ENCODE peak calls at places on chromosomes 1 and 21, in six cellular contexts. One of them, this sample, is unnamed.

GRCh38 chr1:183163311-183163710 is 22.8 kb upstream of the LAMC2 start:
- DNase-seq in A549: peak; percentile 84
- DNase-seq in heart left ventricle: no peak
- DNase-seq in lung: no peak
- DNase-seq in GM23248: peak; percentile 87
- DNase-seq in cardiac muscle cell: peak; percentile 16
- DNase-seq in this sample: no peak

GRCh38 chr1:203915811-203916210 is 54.4 kb downstream of the SNRPE start:
- DNase-seq in A549: peak; percentile 58
- DNase-seq in GM23248: peak; percentile 74
- DNase-seq in heart left ventricle: no peak
- DNase-seq in cardiac muscle cell: no peak
- DNase-seq in lung: no peak
- DNase-seq in this sample: no peak

GRCh38 chr21:43322805-43323204 is 104.1 kb downstream of the SIK1 start:
- DNase-seq in cardiac muscle cell: no peak
- DNase-seq in lung: no peak
- DNase-seq in heart left ventricle: no peak
- DNase-seq in GM23248: peak; percentile 33
- DNase-seq in A549: no peak
- DNase-seq in this sample: no peak

GRCh38 chr1:44559361-44559760 is 114.9 kb downstream of the TMEM53 start:
- DNase-seq in heart left ventricle: no peak
- DNase-seq in cardiac muscle cell: no peak
- DNase-seq in lung: no peak
- DNase-seq in GM23248: no peak
- DNase-seq in A549: no peak
- DNase-seq in this sample: no peak

GRCh38 chr1:6322161-6322560 is 61.3 kb upstream of the GPR153 start:
- DNase-seq in lung: no peak
- DNase-seq in GM23248: no peak
- DNase-seq in A549: no peak
- DNase-seq in cardiac muscle cell: no peak
- DNase-seq in heart left ventricle: no peak
- DNase-seq in this sample: no peak

GRCh38 chr1:42756956-42757891 is 9.6 kb downstream of the P3H1 start:
- DNase-seq in A549: peak; percentile 70
- DNase-seq in cardiac muscle cell: peak; percentile 70
- DNase-seq in heart left ventricle: no peak
- DNase-seq in GM23248: peak; percentile 81
- DNase-seq in lung: no peak
- DNase-seq in this sample: peak; percentile 21

GRCh38 chr1:246294263-246294662 is 212.8 kb downstream of the SMYD3 start:
- DNase-seq in GM23248: no peak
- DNase-seq in lung: no peak
- DNase-seq in A549: no peak
- DNase-seq in heart left ventricle: no peak
- DNase-seq in cardiac muscle cell: no peak
- DNase-seq in this sample: no peak

GRCh38 chr1:54973205-54973921 is 7.1 kb upstream of the TMEM61 start:
- DNase-seq in heart left ventricle: peak; percentile 73
- DNase-seq in A549: peak; percentile 24
- DNase-seq in lung: no peak
- DNase-seq in cardiac muscle cell: peak; percentile 64
- DNase-seq in GM23248: peak; percentile 71
- DNase-seq in this sample: peak; percentile 45

GRCh38 chr1:247204177-247204647 is 32.4 kb upstream of the ZNF124 start:
- DNase-seq in cardiac muscle cell: peak; percentile 13
- DNase-seq in GM23248: no peak
- DNase-seq in heart left ventricle: no peak
- DNase-seq in lung: no peak
- DNase-seq in A549: no peak
- DNase-seq in this sample: no peak

GRCh38 chr1:228264100-228264816 is 56.4 kb downstream of the OBSCN start:
- DNase-seq in heart left ventricle: no peak
- DNase-seq in GM23248: no peak
- DNase-seq in cardiac muscle cell: no peak
- DNase-seq in lung: peak; percentile 25
- DNase-seq in A549: no peak
- DNase-seq in this sample: no peak

GRCh38 chr1:54390655-54391054 is 15.5 kb downstream of the SSBP3 start:
- DNase-seq in A549: no peak
- DNase-seq in lung: no peak
- DNase-seq in cardiac muscle cell: no peak
- DNase-seq in heart left ventricle: no peak
- DNase-seq in GM23248: peak; percentile 43
- DNase-seq in this sample: no peak

GRCh38 chr1:50213505-50213904 is 104.8 kb downstream of the ELAVL4 start:
- DNase-seq in cardiac muscle cell: no peak
- DNase-seq in heart left ventricle: no peak
- DNase-seq in A549: no peak
- DNase-seq in GM23248: no peak
- DNase-seq in lung: no peak
- DNase-seq in this sample: no peak

GRCh38 chr1:20964540-20965484 is 177.7 kb upstream of the HP1BP3 start:
- DNase-seq in GM23248: no peak
- DNase-seq in heart left ventricle: no peak
- DNase-seq in A549: no peak
- DNase-seq in lung: no peak
- DNase-seq in cardiac muscle cell: no peak
- DNase-seq in this sample: no peak

GRCh38 chr1:240212552-240212951 is 120.9 kb downstream of the FMN2 start:
- DNase-seq in A549: no peak
- DNase-seq in GM23248: no peak
- DNase-seq in cardiac muscle cell: no peak
- DNase-seq in lung: no peak
- DNase-seq in heart left ventricle: no peak
- DNase-seq in this sample: no peak

GRCh38 chr1:246765521-246765920 is 41.3 kb downstream of the SCCPDH start:
- DNase-seq in GM23248: no peak
- DNase-seq in cardiac muscle cell: no peak
- DNase-seq in lung: no peak
- DNase-seq in A549: no peak
- DNase-seq in heart left ventricle: no peak
- DNase-seq in this sample: no peak

GRCh38 chr1:197808843-197809242 is 33.6 kb upstream of the DENND1B start:
- DNase-seq in GM23248: no peak
- DNase-seq in A549: no peak
- DNase-seq in heart left ventricle: no peak
- DNase-seq in lung: no peak
- DNase-seq in cardiac muscle cell: no peak
- DNase-seq in this sample: no peak

GRCh38 chr21:27817061-27817460 is 850.2 kb upstream of the ADAMTS5 start:
- DNase-seq in lung: no peak
- DNase-seq in A549: no peak
- DNase-seq in heart left ventricle: no peak
- DNase-seq in GM23248: no peak
- DNase-seq in cardiac muscle cell: peak; percentile 82
- DNase-seq in this sample: no peak

GRCh38 chr1:18540136-18540765 is 59.5 kb downstream of the KLHDC7A start:
- DNase-seq in GM23248: no peak
- DNase-seq in heart left ventricle: no peak
- DNase-seq in lung: no peak
- DNase-seq in cardiac muscle cell: no peak
- DNase-seq in A549: no peak
- DNase-seq in this sample: no peak

GRCh38 chr1:67433830-67434229 is 3.6 kb upstream of the SERBP1 start:
- DNase-seq in A549: no peak
- DNase-seq in lung: no peak
- DNase-seq in GM23248: no peak
- DNase-seq in cardiac muscle cell: no peak
- DNase-seq in heart left ventricle: no peak
- DNase-seq in this sample: no peak

GRCh38 chr21:35641271-35642016 is 418.9 kb downstream of the SETD4 start:
- DNase-seq in lung: no peak
- DNase-seq in cardiac muscle cell: no peak
- DNase-seq in heart left ventricle: no peak
- DNase-seq in GM23248: peak; percentile 69
- DNase-seq in A549: no peak
- DNase-seq in this sample: no peak

GRCh38 chr1:97877307-97877706 is 43.5 kb downstream of the DPYD start:
- DNase-seq in A549: no peak
- DNase-seq in cardiac muscle cell: no peak
- DNase-seq in GM23248: no peak
- DNase-seq in heart left ventricle: no peak
- DNase-seq in lung: no peak
- DNase-seq in this sample: no peak

GRCh38 chr21:25934771-25935224 is 200.0 kb downstream of the GABPA start:
- DNase-seq in lung: peak; percentile 68
- DNase-seq in cardiac muscle cell: peak; percentile 92
- DNase-seq in heart left ventricle: peak; percentile 75
- DNase-seq in GM23248: peak; percentile 97
- DNase-seq in A549: peak; percentile 58
- DNase-seq in this sample: peak; percentile 86

GRCh38 chr1:94169126-94169525 is 48.2 kb upstream of the ABCA4 start:
- DNase-seq in cardiac muscle cell: no peak
- DNase-seq in heart left ventricle: no peak
- DNase-seq in GM23248: no peak
- DNase-seq in A549: no peak
- DNase-seq in lung: no peak
- DNase-seq in this sample: no peak

GRCh38 chr21:36459098-36459497 is 20.8 kb downstream of the CLDN14 start:
- DNase-seq in A549: no peak
- DNase-seq in lung: no peak
- DNase-seq in heart left ventricle: no peak
- DNase-seq in GM23248: no peak
- DNase-seq in cardiac muscle cell: no peak
- DNase-seq in this sample: no peak

GRCh38 chr1:189775343-189775742 is 702.3 kb downstream of the BRINP3 start:
- DNase-seq in lung: no peak
- DNase-seq in cardiac muscle cell: peak; percentile 85
- DNase-seq in heart left ventricle: no peak
- DNase-seq in A549: peak; percentile 50
- DNase-seq in GM23248: peak; percentile 0
- DNase-seq in this sample: no peak

GRCh38 chr1:150807257-150807637 is 813 bp downstream of the CTSK start:
- DNase-seq in heart left ventricle: no peak
- DNase-seq in GM23248: peak; percentile 54
- DNase-seq in lung: no peak
- DNase-seq in cardiac muscle cell: peak; percentile 54
- DNase-seq in A549: no peak
- DNase-seq in this sample: no peak

GRCh38 chr21:39094847-39095525 is 88.3 kb downstream of the PSMG1 start:
- DNase-seq in GM23248: peak; percentile 47
- DNase-seq in A549: peak; percentile 88
- DNase-seq in lung: no peak
- DNase-seq in cardiac muscle cell: peak; percentile 97
- DNase-seq in heart left ventricle: no peak
- DNase-seq in this sample: no peak

GRCh38 chr1:212109713-212110112 is 74.2 kb downstream of the DTL start:
- DNase-seq in GM23248: no peak
- DNase-seq in A549: no peak
- DNase-seq in cardiac muscle cell: no peak
- DNase-seq in heart left ventricle: no peak
- DNase-seq in lung: no peak
- DNase-seq in this sample: no peak
- H3K27ac ChIP-seq in GM23248: no peak overlapping the region
- H3K27ac ChIP-seq in A549: no peak overlapping the region
- H3K27ac ChIP-seq in cardiac muscle cell: no peak overlapping the region
- H3K27ac ChIP-seq in heart left ventricle: no peak overlapping the region
- H3K27ac ChIP-seq in lung: no peak overlapping the region
- H3K27ac ChIP-seq in this sample: no peak overlapping the region

DNA sequence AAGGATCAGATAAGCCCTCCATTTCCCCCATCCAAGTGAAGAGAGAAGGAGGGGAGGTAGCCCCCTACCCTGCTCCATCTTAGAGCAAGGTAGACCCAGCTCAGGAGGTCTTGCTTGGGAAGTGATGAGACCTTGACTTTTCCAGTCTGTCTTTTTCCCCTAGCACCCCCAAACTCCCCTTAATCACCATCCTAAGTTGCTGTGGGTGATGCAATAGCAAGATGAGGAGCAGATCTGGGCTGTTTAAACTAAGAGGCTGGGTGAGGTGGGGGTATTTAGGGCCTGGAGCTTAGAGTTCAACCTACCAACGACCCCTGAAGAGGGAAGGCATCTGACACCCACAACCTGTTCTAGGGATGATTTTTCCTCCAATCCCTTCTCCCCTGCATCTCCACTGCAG is 1.7 kb downstream of the ATP1A2 start:
- DNase-seq in GM23248: peak; percentile 22
- DNase-seq in A549: no peak
- DNase-seq in heart left ventricle: no peak
- DNase-seq in cardiac muscle cell: no peak
- DNase-seq in lung: no peak
- DNase-seq in this sample: no peak
- H3K27ac ChIP-seq in GM23248: no peak overlapping the region
- H3K27ac ChIP-seq in A549: peak overlapping the region; percentile 78
- H3K27ac ChIP-seq in heart left ventricle: peak overlapping the region; percentile 62
- H3K27ac ChIP-seq in cardiac muscle cell: no peak overlapping the region
- H3K27ac ChIP-seq in lung: peak overlapping the region; percentile 38
- H3K27ac ChIP-seq in this sample: no peak overlapping the region

DNA sequence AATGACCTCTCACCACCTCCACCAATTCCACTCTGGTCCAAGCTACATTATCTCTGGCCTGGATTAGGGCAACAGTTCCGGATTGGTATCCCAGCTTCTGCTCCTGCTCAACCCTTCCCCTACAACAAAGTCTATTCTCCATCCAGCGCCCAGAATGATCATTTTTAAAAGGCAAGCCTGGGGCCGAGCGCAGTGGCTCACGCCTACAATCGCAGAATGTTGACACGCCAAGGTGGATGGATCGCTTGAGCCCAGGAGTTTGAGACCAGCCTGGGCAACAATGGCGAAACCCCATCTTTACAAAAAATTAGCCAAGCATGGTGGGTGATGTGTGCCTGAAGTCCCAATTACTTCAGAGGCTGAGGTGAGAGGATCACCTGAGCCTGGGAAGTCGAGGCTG is 2.2 kb downstream of the LYST start:
- DNase-seq in lung: no peak
- DNase-seq in GM23248: no peak
- DNase-seq in heart left ventricle: no peak
- DNase-seq in cardiac muscle cell: no peak
- DNase-seq in A549: no peak
- DNase-seq in this sample: no peak
- H3K27ac ChIP-seq in lung: no peak overlapping the region
- H3K27ac ChIP-seq in GM23248: no peak overlapping the region
- H3K27ac ChIP-seq in heart left ventricle: peak overlapping the region; percentile 96
- H3K27ac ChIP-seq in cardiac muscle cell: no peak overlapping the region
- H3K27ac ChIP-seq in A549: no peak overlapping the region
- H3K27ac ChIP-seq in this sample: no peak overlapping the region

GRCh38 chr21:41425954-41426655 is at the start of gene MX1:
- DNase-seq in A549: peak; percentile 10
- DNase-seq in GM23248: peak; percentile 58
- DNase-seq in lung: peak; percentile 75
- DNase-seq in heart left ventricle: peak; percentile 85
- DNase-seq in cardiac muscle cell: peak; percentile 61
- DNase-seq in this sample: peak; percentile 74

GRCh38 chr21:41428311-41428710 is 2.3 kb downstream of the MX1 start:
- DNase-seq in heart left ventricle: no peak
- DNase-seq in lung: no peak
- DNase-seq in GM23248: no peak
- DNase-seq in cardiac muscle cell: no peak
- DNase-seq in A549: no peak
- DNase-seq in this sample: no peak

GRCh38 chr21:41427556-41427955 is 1.5 kb downstream of the MX1 start:
- DNase-seq in A549: no peak
- DNase-seq in GM23248: no peak
- DNase-seq in heart left ventricle: no peak
- DNase-seq in cardiac muscle cell: no peak
- DNase-seq in lung: no peak
- DNase-seq in this sample: no peak

GRCh38 chr21:41426656-41427311 is 745 bp downstream of the MX1 start:
- DNase-seq in A549: no peak
- DNase-seq in heart left ventricle: no peak
- DNase-seq in cardiac muscle cell: no peak
- DNase-seq in GM23248: no peak
- DNase-seq in lung: no peak
- DNase-seq in this sample: no peak

GRCh38 chr21:41425588-41425953 is 468 bp upstream of the MX1 start:
- DNase-seq in lung: no peak
- DNase-seq in GM23248: no peak
- DNase-seq in heart left ventricle: no peak
- DNase-seq in A549: no peak
- DNase-seq in cardiac muscle cell: no peak
- DNase-seq in this sample: no peak
- H3K27ac ChIP-seq in lung: peak overlapping the region; percentile 5
- H3K27ac ChIP-seq in GM23248: no peak overlapping the region
- H3K27ac ChIP-seq in heart left ventricle: peak overlapping the region; percentile 90
- H3K27ac ChIP-seq in A549: peak overlapping the region; percentile 71
- H3K27ac ChIP-seq in cardiac muscle cell: no peak overlapping the region
- H3K27ac ChIP-seq in this sample: peak overlapping the region; percentile 64

This sample was measured in body of pancreas.